ENCODE peak calls at places on chromosomes 5 and 9, in ten cellular contexts. X is NCI-H2081; H is GM12892; I is prostate gland; O is WERI-Rb-1; V is H4; W is HS-27A; N is stimulated activated CD4-positive, alpha-beta T cell treated with anti-CD3 and anti-CD28 coated beads, Interleukin-15, amount 100 ng/mL, for 24 hours; U is CD4-positive, alpha-beta T cell; F is psoas muscle. D is an unnamed sample.
A peak's percentile ranks its signal among the peaks of the same experiment; 100 is the strongest.

GRCh38 chr5:1176473-1177391 is 24.7 kb upstream of the SLC6A19 start:
- DNase-seq in X (no peak), H (no peak), I (no peak), O (peak; percentile 47), V (no peak), W (no peak), N (no peak), U (no peak), F (peak; percentile 46), D (no peak)

GRCh38 chr9:124810513-124811355 is 33.8 kb downstream of the OLFML2A start:
- DNase-seq in X (no peak), H (no peak), I (no peak), O (no peak), V (peak; percentile 84), W (peak; percentile 92), N (no peak), U (no peak), F (no peak), D (peak; percentile 49)

GRCh38 chr9:128108784-128109709 is 18.5 kb downstream of the PTGES2 start:
- DNase-seq in X (no peak), H (peak; percentile 6), I (no peak), O (peak; percentile 72), V (no peak), W (no peak), N (no peak), U (no peak), F (peak; percentile 85), D (no peak)

GRCh38 chr9:581673-582497 is 259.6 kb upstream of the DMRT1 start:
- DNase-seq in X (no peak), H (no peak), I (no peak), O (peak; percentile 26), V (peak; percentile 6), W (no peak), N (no peak), U (no peak), F (no peak), D (no peak)

GRCh38 chr9:134896834-134897583 is 16.4 kb downstream of the FCN2 start:
- DNase-seq in X (no peak), H (no peak), I (no peak), O (no peak), V (peak; percentile 43), W (no peak), N (no peak), U (no peak), F (no peak), D (no peak)

GRCh38 chr5:75862872-75863271 is 145.6 kb upstream of the POC5 start:
- DNase-seq in X (no peak), H (no peak), I (no peak), O (no peak), V (no peak), W (no peak), N (no peak), U (no peak), F (no peak), D (no peak)

GRCh38 chr9:95073042-95073607 is 244.4 kb downstream of the FANCC start:
- DNase-seq in X (no peak), H (no peak), I (no peak), O (peak; percentile 40), V (no peak), W (no peak), N (no peak), U (no peak), F (peak; percentile 67), D (no peak)

GRCh38 chr5:158261669-158262367 is 402.9 kb upstream of the CLINT1 start:
- DNase-seq in X (no peak), H (no peak), I (no peak), O (no peak), V (no peak), W (no peak), N (no peak), U (no peak), F (no peak), D (no peak)

GRCh38 chr5:10489810-10490426 is 48.2 kb downstream of the ROPN1L start:
- DNase-seq in X (no peak), H (peak; percentile 43), I (no peak), O (no peak), V (no peak), W (no peak), N (peak; percentile 16), U (peak; percentile 3), F (no peak), D (no peak)

GRCh38 chr5:14187660-14188059 is 44.5 kb downstream of the TRIO start:
- DNase-seq in X (no peak), H (no peak), I (no peak), O (no peak), V (peak; percentile 61), W (no peak), N (no peak), U (no peak), F (no peak), D (no peak)

GRCh38 chr9:5264219-5264595 is 33.0 kb downstream of the INSL4 start:
- DNase-seq in X (no peak), H (no peak), I (no peak), O (no peak), V (no peak), W (no peak), N (no peak), U (no peak), F (no peak), D (no peak)

GRCh38 chr5:86806206-86806605 is 188.5 kb downstream of the COX7C start:
- DNase-seq in X (no peak), H (no peak), I (no peak), O (no peak), V (peak; percentile 3), W (no peak), N (no peak), U (no peak), F (no peak), D (no peak)

GRCh38 chr9:134059188-134059641 is 8.6 kb downstream of the BRD3 start:
- DNase-seq in X (no peak), H (peak; percentile 27), I (no peak), O (no peak), V (no peak), W (no peak), N (no peak), U (no peak), F (peak; percentile 52), D (no peak)

GRCh38 chr5:134465856-134466240 is 54.2 kb upstream of the CDKN2AIPNL start:
- DNase-seq in X (peak; percentile 10), H (peak; percentile 75), I (peak; percentile 87), O (peak; percentile 63), V (peak; percentile 92), W (peak; percentile 56), N (peak; percentile 71), U (peak; percentile 33), F (peak; percentile 95), D (peak; percentile 60)

GRCh38 chr5:115452791-115453190 is 91.8 kb downstream of the FEM1C start:
- DNase-seq in X (no peak), H (no peak), I (no peak), O (no peak), V (no peak), W (no peak), N (no peak), U (no peak), F (no peak), D (no peak)

GRCh38 chr5:101788797-101789196 is 507.3 kb downstream of the SLCO4C1 start:
- DNase-seq in X (no peak), H (no peak), I (no peak), O (no peak), V (no peak), W (no peak), N (no peak), U (no peak), F (no peak), D (no peak)

GRCh38 chr5:88245241-88245892 is 23.3 kb downstream of the TMEM161B start:
- DNase-seq in X (no peak), H (no peak), I (no peak), O (no peak), V (no peak), W (no peak), N (no peak), U (no peak), F (no peak), D (no peak)

GRCh38 chr5:65329266-65329665 is 152.5 kb downstream of the ADAMTS6 start:
- DNase-seq in X (no peak), H (no peak), I (no peak), O (no peak), V (no peak), W (no peak), N (no peak), U (no peak), F (no peak), D (no peak)

GRCh38 chr9:133938086-133938485 is 54.0 kb downstream of the VAV2 start:
- DNase-seq in X (no peak), H (no peak), I (no peak), O (no peak), V (no peak), W (no peak), N (no peak), U (no peak), F (no peak), D (no peak)

GRCh38 chr5:144248015-144248414 is 77.3 kb downstream of the KCTD16 start:
- DNase-seq in X (no peak), H (no peak), I (no peak), O (no peak), V (no peak), W (no peak), N (no peak), U (no peak), F (no peak), D (no peak)

GRCh38 chr9:17531642-17532254 is 47.1 kb upstream of the SH3GL2 start:
- DNase-seq in X (peak; percentile 52), H (no peak), I (no peak), O (peak; percentile 45), V (peak; percentile 16), W (no peak), N (peak; percentile 43), U (no peak), F (no peak), D (peak; percentile 4)

GRCh38 chr9:72473474-72474241 is 47.8 kb upstream of the TMC1 start:
- DNase-seq in X (no peak), H (no peak), I (no peak), O (no peak), V (no peak), W (no peak), N (no peak), U (no peak), F (no peak), D (no peak)

GRCh38 chr5:62143268-62144229 is 162.5 kb upstream of the KIF2A start:
- DNase-seq in X (peak; percentile 22), H (no peak), I (no peak), O (no peak), V (peak; percentile 19), W (no peak), N (no peak), U (no peak), F (no peak), D (no peak)

GRCh38 chr9:128505414-128505765 is 871 bp downstream of the GLE1 start:
- DNase-seq in X (no peak), H (no peak), I (no peak), O (no peak), V (no peak), W (no peak), N (no peak), U (no peak), F (no peak), D (no peak)

GRCh38 chr5:153891394-153891793 is 147.3 kb downstream of the FAM114A2 start:
- DNase-seq in X (no peak), H (no peak), I (no peak), O (no peak), V (no peak), W (no peak), N (no peak), U (no peak), F (no peak), D (no peak)

GRCh38 chr9:112754578-112754977 is 4.0 kb downstream of the SNX30 start:
- DNase-seq in X (no peak), H (no peak), I (no peak), O (no peak), V (peak; percentile 77), W (no peak), N (peak; percentile 41), U (no peak), F (no peak), D (peak; percentile 53)

GRCh38 chr5:83720805-83721431 is at the start of gene HAPLN1:
- DNase-seq in X (no peak), H (no peak), I (no peak), O (peak; percentile 22), V (no peak), W (no peak), N (no peak), U (no peak), F (no peak), D (no peak)

GRCh38 chr5:112684737-112685136 is 52.9 kb upstream of the APC start:
- DNase-seq in X (no peak), H (no peak), I (no peak), O (no peak), V (no peak), W (no peak), N (no peak), U (no peak), F (no peak), D (no peak)